ENCODE peak calls at places on chromosomes 16 and 17, in six cellular contexts. One of them, this sample, is unnamed.

GRCh38 chr17:76405967-76406647 is 21.7 kb downstream of the SPHK1 start:
- DNase-seq in NCI-H460: no peak
- DNase-seq in Daoy: no peak
- DNase-seq in Jurkat, Clone E6-1: no peak
- DNase-seq in erythroblast: peak
- DNase-seq in adipocyte: no peak
- DNase-seq in this sample: no peak

GRCh38 chr16:75860654-75861053 is 134.4 kb upstream of the CPHXL start:
- DNase-seq in NCI-H460: no peak
- DNase-seq in Daoy: peak
- DNase-seq in Jurkat, Clone E6-1: no peak
- DNase-seq in erythroblast: no peak
- DNase-seq in adipocyte: no peak
- DNase-seq in this sample: no peak

GRCh38 chr16:4488486-4488967 is 12.3 kb downstream of the HMOX2 start:
- DNase-seq in NCI-H460: no peak
- DNase-seq in Daoy: no peak
- DNase-seq in Jurkat, Clone E6-1: peak
- DNase-seq in erythroblast: no peak
- DNase-seq in adipocyte: no peak
- DNase-seq in this sample: no peak

GRCh38 chr16:50635505-50636392 is 45.4 kb downstream of the SNX20 start:
- DNase-seq in NCI-H460: no peak
- DNase-seq in Daoy: peak
- DNase-seq in Jurkat, Clone E6-1: peak
- DNase-seq in erythroblast: peak
- DNase-seq in adipocyte: no peak
- DNase-seq in this sample: no peak

GRCh38 chr16:21703589-21704174 is 39.9 kb downstream of the OTOA start:
- DNase-seq in NCI-H460: no peak
- DNase-seq in Daoy: no peak
- DNase-seq in Jurkat, Clone E6-1: no peak
- DNase-seq in erythroblast: no peak
- DNase-seq in adipocyte: no peak
- DNase-seq in this sample: peak

GRCh38 chr16:53078247-53078646 is 23.5 kb downstream of the CHD9 start:
- DNase-seq in NCI-H460: no peak
- DNase-seq in Daoy: no peak
- DNase-seq in Jurkat, Clone E6-1: no peak
- DNase-seq in erythroblast: no peak
- DNase-seq in adipocyte: no peak
- DNase-seq in this sample: no peak

GRCh38 chr16:58201163-58201562 is 3.3 kb upstream of the CSNK2A2 start:
- DNase-seq in NCI-H460: no peak
- DNase-seq in Daoy: no peak
- DNase-seq in Jurkat, Clone E6-1: no peak
- DNase-seq in erythroblast: no peak
- DNase-seq in adipocyte: no peak
- DNase-seq in this sample: no peak

GRCh38 chr17:78101112-78101511 is 27.4 kb downstream of the TMC6 start:
- DNase-seq in NCI-H460: no peak
- DNase-seq in Daoy: no peak
- DNase-seq in Jurkat, Clone E6-1: no peak
- DNase-seq in erythroblast: no peak
- DNase-seq in adipocyte: no peak
- DNase-seq in this sample: no peak

GRCh38 chr16:85847681-85848601 is 48.4 kb downstream of the COX4I1 start:
- DNase-seq in NCI-H460: no peak
- DNase-seq in Daoy: no peak
- DNase-seq in Jurkat, Clone E6-1: no peak
- DNase-seq in erythroblast: no peak
- DNase-seq in adipocyte: no peak
- DNase-seq in this sample: no peak

GRCh38 chr17:351436-351713 is 1.2 kb downstream of the RPH3AL start:
- DNase-seq in NCI-H460: no peak
- DNase-seq in Daoy: no peak
- DNase-seq in Jurkat, Clone E6-1: no peak
- DNase-seq in erythroblast: no peak
- DNase-seq in adipocyte: no peak
- DNase-seq in this sample: peak

GRCh38 chr17:28505986-28506665 is at the start of gene FOXN1:
- DNase-seq in NCI-H460: no peak
- DNase-seq in Daoy: no peak
- DNase-seq in Jurkat, Clone E6-1: no peak
- DNase-seq in erythroblast: no peak
- DNase-seq in adipocyte: no peak
- DNase-seq in this sample: peak

GRCh38 chr17:27226611-27227234 is 67.2 kb upstream of the WSB1 start:
- DNase-seq in NCI-H460: no peak
- DNase-seq in Daoy: peak
- DNase-seq in Jurkat, Clone E6-1: no peak
- DNase-seq in erythroblast: no peak
- DNase-seq in adipocyte: peak
- DNase-seq in this sample: no peak

GRCh38 chr17:45131616-45132301 is 556 bp downstream of the PLCD3 start:
- DNase-seq in NCI-H460: no peak
- DNase-seq in Daoy: peak
- DNase-seq in Jurkat, Clone E6-1: no peak
- DNase-seq in erythroblast: peak
- DNase-seq in adipocyte: peak
- DNase-seq in this sample: no peak

GRCh38 chr17:62650587-62650986 is 23.1 kb downstream of the MRC2 start:
- DNase-seq in NCI-H460: no peak
- DNase-seq in Daoy: no peak
- DNase-seq in Jurkat, Clone E6-1: no peak
- DNase-seq in erythroblast: no peak
- DNase-seq in adipocyte: no peak
- DNase-seq in this sample: no peak

GRCh38 chr16:66662445-66663194 is 33.9 kb downstream of the CMTM4 start:
- DNase-seq in NCI-H460: peak
- DNase-seq in Daoy: no peak
- DNase-seq in Jurkat, Clone E6-1: no peak
- DNase-seq in erythroblast: peak
- DNase-seq in adipocyte: peak
- DNase-seq in this sample: no peak

This sample was measured in foreskin keratinocyte.